ENCODE peak calls at places on chromosomes 1 and 21, in eight cellular contexts. W is upper lobe of left lung, F is activated T-helper 1 cell treated with Interleukin-2 at 50 U/mL for 16 hours, G is posterior cingulate gyrus, Z is hippocampal formation, J is WTC11, U is EL, L is fibroblast of lung. O is an unnamed sample.

GRCh38 chr1:181134543-181135461 is 46.3 kb downstream of the IER5 start:
- DNase-seq in L (peak), F (no peak), G (no peak), Z (no peak), U (peak), J (no peak), W (peak), O (no peak)

GRCh38 chr1:37153116-37153515 is 118.8 kb upstream of the GRIK3 start:
- DNase-seq in J (no peak), Z (no peak), G (no peak), F (no peak), L (no peak), W (no peak), U (no peak), O (no peak)

GRCh38 chr1:87403047-87403820 is 74.6 kb downstream of the LMO4 start:
- DNase-seq in U (no peak), L (no peak), F (no peak), J (no peak), G (no peak), W (no peak), Z (no peak), O (no peak)

GRCh38 chr1:42081475-42081874 is 71.7 kb upstream of the GUCA2B start:
- DNase-seq in W (no peak), Z (no peak), F (no peak), J (no peak), G (no peak), U (no peak), L (no peak), O (no peak)

GRCh38 chr21:45920824-45921600 is 60.6 kb upstream of the COL6A1 start:
- DNase-seq in U (peak), F (no peak), L (no peak), Z (no peak), W (no peak), G (no peak), J (no peak), O (no peak)

GRCh38 chr1:234430691-234431090 is 48.3 kb downstream of the TARBP1 start:
- DNase-seq in J (no peak), W (no peak), U (no peak), G (no peak), L (no peak), Z (no peak), F (no peak), O (no peak)

GRCh38 chr1:220067246-220068204 is 21.2 kb upstream of the EPRS1 start:
- DNase-seq in W (no peak), Z (no peak), G (no peak), L (peak), F (no peak), U (peak), J (no peak), O (no peak)

GRCh38 chr1:24594328-24594598 is 38.4 kb downstream of the NCMAP start:
- DNase-seq in U (no peak), F (no peak), W (no peak), L (no peak), J (no peak), G (no peak), Z (no peak), O (no peak)

GRCh38 chr1:191974004-191974403 is 184.3 kb upstream of the RGS18 start:
- DNase-seq in W (no peak), F (no peak), G (no peak), Z (no peak), U (no peak), L (no peak), J (no peak), O (no peak)

GRCh38 chr1:30137001-30137400 is 586.4 kb downstream of the MATN1 start:
- DNase-seq in W (no peak), F (no peak), U (no peak), G (no peak), Z (no peak), J (no peak), L (no peak), O (no peak)

GRCh38 chr1:64308856-64309255 is 105.4 kb downstream of the UBE2U start:
- DNase-seq in U (no peak), W (no peak), J (no peak), L (peak), G (no peak), F (no peak), Z (no peak), O (no peak)

GRCh38 chr1:228457396-228458176 is 29.6 kb upstream of the RNF187 start:
- DNase-seq in J (peak), Z (peak), G (peak), U (peak), L (peak), F (peak), W (peak), O (peak)

GRCh38 chr1:221100196-221100950 is 221.1 kb downstream of the HLX start:
- DNase-seq in U (peak), J (no peak), Z (no peak), L (peak), W (no peak), F (no peak), G (no peak), O (no peak)

GRCh38 chr1:27690205-27690604 is 18.2 kb upstream of the IFI6 start:
- DNase-seq in G (no peak), W (no peak), U (no peak), Z (no peak), L (no peak), F (no peak), J (no peak), O (no peak)

GRCh38 chr21:40186036-40186435 is 318.8 kb downstream of the PCP4 start:
- DNase-seq in F (no peak), W (no peak), Z (no peak), G (no peak), J (no peak), L (peak), U (peak), O (no peak)

GRCh38 chr1:32749726-32750224 is 47.2 kb upstream of the SYNC start:
- DNase-seq in F (no peak), G (no peak), L (no peak), U (no peak), Z (no peak), J (no peak), W (no peak), O (no peak)

GRCh38 chr1:209756608-209757445 is 974 bp downstream of the TRAF3IP3 start:
- DNase-seq in Z (no peak), J (no peak), G (no peak), W (no peak), U (no peak), F (no peak), L (no peak), O (no peak)

GRCh38 chr21:17454315-17455027 is 58.4 kb upstream of the CXADR start:
- DNase-seq in G (peak), U (peak), Z (no peak), F (no peak), L (peak), J (peak), W (peak), O (peak)

GRCh38 chr1:5994713-5995621 is 2.7 kb upstream of the NPHP4 start:
- DNase-seq in U (no peak), G (peak), J (no peak), L (no peak), W (no peak), F (peak), Z (no peak), O (no peak)

GRCh38 chr1:170993717-170994116 is 58.4 kb downstream of the MROH9 start:
- DNase-seq in Z (no peak), G (no peak), U (no peak), L (no peak), J (no peak), F (no peak), W (no peak), O (no peak)